ENCODE peak calls at places on chromosomes 11 and 22, in five cellular contexts. One of them, this sample, is unnamed.

GRCh38 chr22:50626314-50626855 is 1.6 kb downstream of the ARSA start:
- DNase-seq in pancreas: no peak
- DNase-seq in AG09309: no peak
- DNase-seq in Panc1: no peak
- DNase-seq in fibroblast of pulmonary artery: no peak
- DNase-seq in this sample: no peak

GRCh38 chr11:78224906-78225420 is 36.2 kb downstream of the USP35 start:
- DNase-seq in pancreas: no peak
- DNase-seq in AG09309: no peak
- DNase-seq in fibroblast of pulmonary artery: no peak
- DNase-seq in Panc1: no peak
- DNase-seq in this sample: no peak

GRCh38 chr22:45302047-45302446 is 7.7 kb upstream of the FAM118A start:
- DNase-seq in Panc1: no peak
- DNase-seq in pancreas: no peak
- DNase-seq in fibroblast of pulmonary artery: peak; percentile 46
- DNase-seq in AG09309: peak; percentile 70
- DNase-seq in this sample: no peak

GRCh38 chr11:16412525-16413194 is 56.3 kb upstream of the SOX6 start:
- DNase-seq in AG09309: no peak
- DNase-seq in Panc1: no peak
- DNase-seq in fibroblast of pulmonary artery: no peak
- DNase-seq in pancreas: no peak
- DNase-seq in this sample: no peak

GRCh38 chr22:47331750-47332149 is 569.3 kb downstream of the TBC1D22A start:
- DNase-seq in pancreas: no peak
- DNase-seq in fibroblast of pulmonary artery: no peak
- DNase-seq in AG09309: no peak
- DNase-seq in Panc1: no peak
- DNase-seq in this sample: no peak

GRCh38 chr22:24950272-24950902 is 2.1 kb upstream of the KIAA1671 start:
- DNase-seq in Panc1: no peak
- DNase-seq in AG09309: no peak
- DNase-seq in fibroblast of pulmonary artery: peak; percentile 82
- DNase-seq in pancreas: no peak
- DNase-seq in this sample: no peak

GRCh38 chr11:61908730-61909622 is 8.4 kb downstream of the RAB3IL1 start:
- DNase-seq in fibroblast of pulmonary artery: no peak
- DNase-seq in AG09309: no peak
- DNase-seq in Panc1: no peak
- DNase-seq in pancreas: no peak
- DNase-seq in this sample: peak; percentile 52

GRCh38 chr22:27456696-27457503 is 344.7 kb downstream of the MN1 start:
- DNase-seq in Panc1: no peak
- DNase-seq in fibroblast of pulmonary artery: peak; percentile 83
- DNase-seq in pancreas: no peak
- DNase-seq in AG09309: no peak
- DNase-seq in this sample: no peak

GRCh38 chr11:114259124-114259526 is 37.1 kb upstream of the NNMT start:
- DNase-seq in AG09309: no peak
- DNase-seq in fibroblast of pulmonary artery: no peak
- DNase-seq in Panc1: no peak
- DNase-seq in pancreas: peak; percentile 29
- DNase-seq in this sample: no peak

GRCh38 chr11:112588252-112588668 is 327.6 kb upstream of the PLET1 start:
- DNase-seq in AG09309: peak; percentile 66
- DNase-seq in pancreas: peak; percentile 21
- DNase-seq in fibroblast of pulmonary artery: peak; percentile 92
- DNase-seq in Panc1: peak; percentile 46
- DNase-seq in this sample: peak; percentile 68

GRCh38 chr11:9535189-9535781 is 38.2 kb upstream of the WEE1 start:
- DNase-seq in fibroblast of pulmonary artery: peak; percentile 90
- DNase-seq in pancreas: peak; percentile 64
- DNase-seq in Panc1: peak; percentile 66
- DNase-seq in AG09309: peak; percentile 73
- DNase-seq in this sample: peak; percentile 81

GRCh38 chr22:45757068-45757467 is 85.4 kb downstream of the ATXN10 start:
- DNase-seq in fibroblast of pulmonary artery: peak; percentile 21
- DNase-seq in pancreas: peak; percentile 36
- DNase-seq in Panc1: no peak
- DNase-seq in AG09309: no peak
- DNase-seq in this sample: no peak

GRCh38 chr11:72189448-72190250 is 2.3 kb upstream of the FOLR1 start:
- DNase-seq in pancreas: peak; percentile 17
- DNase-seq in fibroblast of pulmonary artery: no peak
- DNase-seq in AG09309: no peak
- DNase-seq in Panc1: no peak
- DNase-seq in this sample: no peak

GRCh38 chr11:10550503-10550902 is 9.5 kb upstream of the RNF141 start:
- DNase-seq in AG09309: peak; percentile 24
- DNase-seq in fibroblast of pulmonary artery: peak; percentile 17
- DNase-seq in Panc1: no peak
- DNase-seq in pancreas: no peak
- DNase-seq in this sample: no peak

GRCh38 chr11:126424471-126425039 is 69.1 kb downstream of the ST3GAL4 start:
- DNase-seq in pancreas: no peak
- DNase-seq in AG09309: no peak
- DNase-seq in Panc1: no peak
- DNase-seq in fibroblast of pulmonary artery: no peak
- DNase-seq in this sample: no peak

GRCh38 chr11:68081691-68082090 is 39.5 kb downstream of the CHKA start:
- DNase-seq in AG09309: no peak
- DNase-seq in pancreas: peak; percentile 74
- DNase-seq in fibroblast of pulmonary artery: no peak
- DNase-seq in Panc1: no peak
- DNase-seq in this sample: no peak

GRCh38 chr22:44391481-44392445 is 79.0 kb upstream of the SHISAL1 start:
- DNase-seq in pancreas: no peak
- DNase-seq in AG09309: no peak
- DNase-seq in fibroblast of pulmonary artery: no peak
- DNase-seq in Panc1: no peak
- DNase-seq in this sample: no peak

GRCh38 chr11:45754261-45754709 is 50.7 kb upstream of the SLC35C1 start:
- DNase-seq in Panc1: no peak
- DNase-seq in AG09309: no peak
- DNase-seq in fibroblast of pulmonary artery: peak; percentile 52
- DNase-seq in pancreas: peak; percentile 63
- DNase-seq in this sample: no peak

GRCh38 chr11:120513436-120514315 is 2.1 kb downstream of the GRIK4 start:
- DNase-seq in Panc1: no peak
- DNase-seq in fibroblast of pulmonary artery: no peak
- DNase-seq in pancreas: no peak
- DNase-seq in AG09309: no peak
- DNase-seq in this sample: no peak

GRCh38 chr11:33410086-33410765 is 153.0 kb downstream of the HIPK3 start:
- DNase-seq in AG09309: no peak
- DNase-seq in pancreas: no peak
- DNase-seq in Panc1: no peak
- DNase-seq in fibroblast of pulmonary artery: no peak
- DNase-seq in this sample: no peak

GRCh38 chr11:103609117-103610066 is 427.0 kb upstream of the DDI1 start:
- DNase-seq in fibroblast of pulmonary artery: peak; percentile 96
- DNase-seq in AG09309: peak; percentile 85
- DNase-seq in Panc1: no peak
- DNase-seq in pancreas: no peak
- DNase-seq in this sample: no peak

GRCh38 chr22:22935546-22936157 is 48.0 kb downstream of the IGLL5 start:
- DNase-seq in pancreas: no peak
- DNase-seq in AG09309: no peak
- DNase-seq in Panc1: no peak
- DNase-seq in fibroblast of pulmonary artery: no peak
- DNase-seq in this sample: peak; percentile 36

GRCh38 chr11:108121274-108122155 is at the start of gene ACAT1:
- DNase-seq in AG09309: peak; percentile 40
- DNase-seq in pancreas: peak; percentile 97
- DNase-seq in fibroblast of pulmonary artery: peak; percentile 88
- DNase-seq in Panc1: peak; percentile 65
- DNase-seq in this sample: peak; percentile 99
- TF ChIP-seq CTCF in AG09309: peak; percentile 15
- TF ChIP-seq CTCF in pancreas: peak; percentile 46
- TF ChIP-seq CTCF in fibroblast of pulmonary artery: no peak
- TF ChIP-seq CTCF in Panc1: no peak
- TF ChIP-seq CTCF in this sample: peak; percentile 34

DNA sequence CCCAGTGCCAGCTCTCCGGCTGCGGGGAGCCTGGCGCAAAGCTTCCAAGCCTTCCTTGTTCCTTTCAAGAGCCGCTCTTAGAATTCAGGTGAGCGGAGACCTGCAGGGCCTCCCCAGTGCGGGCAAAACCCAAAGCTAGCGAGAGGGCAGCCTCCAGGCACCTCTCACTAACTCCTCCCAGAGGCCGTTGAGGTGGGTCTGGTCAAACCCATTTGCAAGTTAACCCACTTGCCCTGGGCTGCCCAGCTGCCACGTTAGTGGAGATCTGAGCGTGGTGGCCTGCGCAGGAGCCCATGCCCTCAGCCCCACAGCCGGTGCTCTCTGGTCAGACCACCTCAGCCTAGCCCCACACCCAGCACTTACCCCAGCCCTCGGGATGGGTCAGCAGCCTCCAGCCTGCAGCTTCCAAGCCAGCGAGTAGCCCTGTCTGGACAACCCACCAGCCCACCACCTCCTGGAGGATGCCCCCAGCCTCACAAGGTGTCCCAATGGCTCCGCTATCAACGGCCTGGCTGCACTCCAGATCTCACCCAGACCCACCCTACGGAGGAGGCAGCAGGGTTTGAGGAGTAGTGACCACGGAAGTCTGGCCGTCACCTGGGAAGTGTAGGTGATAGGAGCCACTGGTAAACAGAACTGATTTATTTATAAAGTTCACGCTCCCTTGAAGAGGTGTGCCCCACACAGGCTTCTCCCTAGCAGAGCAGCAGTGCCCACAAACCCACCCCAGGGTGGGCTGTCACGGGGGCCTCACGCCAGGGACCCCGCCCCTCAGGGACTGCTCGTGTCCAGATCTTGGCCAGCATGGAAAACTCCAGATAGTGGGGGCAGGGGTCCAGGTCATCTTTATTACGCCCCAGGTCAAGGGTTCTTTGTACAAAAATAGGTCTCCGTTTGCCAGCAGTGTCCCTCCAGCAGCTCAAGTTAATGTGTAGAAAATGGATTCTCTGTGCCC is 2.2 kb downstream of the ASCL2 start:
- DNase-seq in Panc1: no peak
- DNase-seq in pancreas: no peak
- DNase-seq in AG09309: no peak
- DNase-seq in fibroblast of pulmonary artery: no peak
- DNase-seq in this sample: peak; percentile 52
- H3K4me3 ChIP-seq in Panc1: peak overlapping the region; percentile 66
- H3K4me3 ChIP-seq in pancreas: peak overlapping the region; percentile 37
- H3K4me3 ChIP-seq in AG09309: no peak overlapping the region
- H3K4me3 ChIP-seq in fibroblast of pulmonary artery: no peak overlapping the region
- H3K4me3 ChIP-seq in this sample: no peak overlapping the region

GRCh38 chr11:99117603-99118002 is 96.9 kb downstream of the CNTN5 start:
- DNase-seq in AG09309: no peak
- DNase-seq in fibroblast of pulmonary artery: no peak
- DNase-seq in pancreas: no peak
- DNase-seq in Panc1: no peak
- DNase-seq in this sample: no peak
- TF ChIP-seq CTCF in AG09309: no peak
- TF ChIP-seq CTCF in fibroblast of pulmonary artery: no peak
- TF ChIP-seq CTCF in pancreas: no peak
- TF ChIP-seq CTCF in Panc1: peak; percentile 7
- TF ChIP-seq CTCF in this sample: no peak

DNA sequence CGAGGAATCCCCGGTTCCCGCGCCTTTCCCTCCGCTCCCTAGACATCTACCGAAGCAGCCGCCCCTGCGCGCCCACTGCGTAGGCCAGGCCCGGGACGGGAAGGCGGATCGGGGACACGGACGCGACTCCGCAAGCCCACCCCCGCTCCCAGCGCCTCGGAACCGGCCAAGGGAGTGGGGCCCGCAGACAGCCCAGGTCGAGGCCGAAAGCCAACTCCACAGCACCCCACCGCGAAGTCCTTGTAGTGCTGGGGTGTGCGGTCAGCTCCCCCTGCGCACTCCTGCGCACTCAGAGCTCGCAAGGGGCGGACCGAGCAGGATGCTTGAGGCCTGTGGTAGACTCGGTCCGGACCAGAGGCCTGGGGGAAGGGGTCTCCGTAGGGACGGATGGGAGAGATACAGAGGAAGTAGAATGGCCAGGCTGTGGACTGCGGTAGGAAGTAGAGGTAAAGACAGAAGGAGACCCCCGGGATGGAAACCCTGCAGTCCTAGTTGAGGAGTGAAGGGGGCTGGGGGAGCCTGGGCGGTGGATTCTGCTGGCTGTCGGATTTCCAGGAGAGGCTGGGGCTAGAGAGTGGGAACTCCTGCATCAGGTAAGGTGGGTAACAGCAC is 547 bp upstream of the SCARF2 start:
- DNase-seq in AG09309: no peak
- DNase-seq in pancreas: no peak
- DNase-seq in fibroblast of pulmonary artery: peak; percentile 30
- DNase-seq in Panc1: no peak
- DNase-seq in this sample: peak; percentile 43
- H3K4me3 ChIP-seq in AG09309: peak overlapping the region; percentile 91
- H3K4me3 ChIP-seq in pancreas: peak overlapping the region; percentile 36
- H3K4me3 ChIP-seq in fibroblast of pulmonary artery: peak overlapping the region; percentile 59
- H3K4me3 ChIP-seq in Panc1: peak overlapping the region; percentile 29
- H3K4me3 ChIP-seq in this sample: no peak overlapping the region

DNA sequence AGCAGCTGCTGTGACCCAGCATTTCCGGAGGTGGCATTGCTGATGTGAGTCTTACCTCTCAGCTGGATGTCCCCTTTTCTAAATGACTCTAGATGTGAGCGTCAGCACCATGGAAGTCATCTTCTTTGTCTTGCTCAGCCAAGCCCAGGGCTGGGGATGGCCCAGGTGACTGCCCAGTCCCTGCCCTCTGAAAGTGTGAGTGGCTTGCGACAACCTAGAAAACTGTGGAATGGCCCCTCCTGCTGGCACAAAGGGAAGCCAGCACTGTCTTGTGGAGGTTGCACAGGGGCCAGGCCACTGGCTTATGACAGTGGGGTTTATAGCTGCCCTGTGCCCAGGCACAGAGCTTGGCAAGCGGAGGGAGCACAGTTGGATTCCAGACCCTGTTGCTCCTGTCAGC is 6.2 kb downstream of the TUB start:
- DNase-seq in pancreas: no peak
- DNase-seq in fibroblast of pulmonary artery: no peak
- DNase-seq in AG09309: no peak
- DNase-seq in Panc1: no peak
- DNase-seq in this sample: no peak
- TF ChIP-seq CTCF in pancreas: no peak
- TF ChIP-seq CTCF in fibroblast of pulmonary artery: peak; percentile 19
- TF ChIP-seq CTCF in AG09309: peak; percentile 26
- TF ChIP-seq CTCF in Panc1: no peak
- TF ChIP-seq CTCF in this sample: no peak

GRCh38 chr22:36355894-36356293 is 31.9 kb downstream of the MYH9 start:
- DNase-seq in fibroblast of pulmonary artery: no peak
- DNase-seq in pancreas: peak; percentile 58
- DNase-seq in AG09309: no peak
- DNase-seq in Panc1: no peak
- DNase-seq in this sample: no peak

GRCh38 chr22:36352775-36353507 is 34.8 kb downstream of the MYH9 start:
- DNase-seq in Panc1: no peak
- DNase-seq in AG09309: no peak
- DNase-seq in pancreas: peak; percentile 92
- DNase-seq in fibroblast of pulmonary artery: no peak
- DNase-seq in this sample: no peak

GRCh38 chr22:36356708-36357694 is 30.8 kb downstream of the MYH9 start:
- DNase-seq in fibroblast of pulmonary artery: no peak
- DNase-seq in AG09309: no peak
- DNase-seq in pancreas: no peak
- DNase-seq in Panc1: no peak
- DNase-seq in this sample: no peak

GRCh38 chr22:36351921-36352774 is 35.6 kb downstream of the MYH9 start:
- DNase-seq in fibroblast of pulmonary artery: no peak
- DNase-seq in pancreas: no peak
- DNase-seq in AG09309: no peak
- DNase-seq in Panc1: no peak
- DNase-seq in this sample: no peak

GRCh38 chr22:36355362-36355761 is 32.4 kb downstream of the MYH9 start:
- DNase-seq in pancreas: no peak
- DNase-seq in AG09309: no peak
- DNase-seq in Panc1: no peak
- DNase-seq in fibroblast of pulmonary artery: no peak
- DNase-seq in this sample: no peak
- H3K4me3 ChIP-seq in pancreas: no peak overlapping the region
- H3K4me3 ChIP-seq in AG09309: no peak overlapping the region
- H3K4me3 ChIP-seq in Panc1: peak overlapping the region; percentile 24
- H3K4me3 ChIP-seq in fibroblast of pulmonary artery: peak overlapping the region; percentile 6
- H3K4me3 ChIP-seq in this sample: no peak overlapping the region

This sample was measured in mucosa of descending colon.